ENCODE peak calls at places on chromosomes 5 and 9, in six cellular contexts. I, G, L, H, Y and R are unnamed samples.

GRCh38 chr9:112012026-112012902 is 115.7 kb downstream of the UGCG start:
- DNase-seq in I (peak; percentile 76), G (no peak), L (peak; percentile 90), H (no peak), Y (no peak), R (no peak)

GRCh38 chr9:92501671-92502393 is 19.5 kb upstream of the ASPN start:
- DNase-seq in I (peak; percentile 43), G (peak; percentile 46), L (peak; percentile 57), H (peak; percentile 37), Y (no peak), R (no peak)

GRCh38 chr5:133624316-133624715 is 12.0 kb upstream of the FSTL4 start:
- DNase-seq in I (no peak), G (no peak), L (no peak), H (no peak), Y (no peak), R (no peak)

GRCh38 chr5:89690331-89690730 is 719.2 kb downstream of the CETN3 start:
- DNase-seq in I (no peak), G (no peak), L (no peak), H (no peak), Y (no peak), R (no peak)

GRCh38 chr9:3136230-3136629 is 292.3 kb upstream of the PUM3 start:
- DNase-seq in I (no peak), G (no peak), L (no peak), H (no peak), Y (no peak), R (no peak)

GRCh38 chr5:161258438-161258837 is 288.1 kb downstream of the GABRB2 start:
- DNase-seq in I (no peak), G (no peak), L (no peak), H (no peak), Y (no peak), R (no peak)

GRCh38 chr5:10910261-10910660 is 149.2 kb upstream of the DAP start:
- DNase-seq in I (no peak), G (no peak), L (no peak), H (no peak), Y (no peak), R (no peak)

GRCh38 chr5:14663734-14664269 is 716 bp upstream of the OTULIN start:
- DNase-seq in I (no peak), G (peak; percentile 14), L (no peak), H (peak; percentile 54), Y (no peak), R (no peak)

GRCh38 chr9:38259519-38260218 is 132.8 kb upstream of the ALDH1B1 start:
- DNase-seq in I (no peak), G (no peak), L (no peak), H (no peak), Y (no peak), R (no peak)

GRCh38 chr9:32251539-32251938 is 132.9 kb upstream of the ACO1 start:
- DNase-seq in I (peak; percentile 22), G (peak; percentile 66), L (peak; percentile 78), H (peak; percentile 72), Y (peak; percentile 21), R (peak; percentile 15)

GRCh38 chr9:117021881-117022280 is 334.8 kb downstream of the TRIM32 start:
- DNase-seq in I (no peak), G (no peak), L (no peak), H (no peak), Y (no peak), R (no peak)

GRCh38 chr5:1375871-1376850 is 31.3 kb upstream of the CLPTM1L start:
- DNase-seq in I (no peak), G (no peak), L (no peak), H (no peak), Y (no peak), R (no peak)

GRCh38 chr5:61767231-61768080 is 435.4 kb downstream of the ZSWIM6 start:
- DNase-seq in I (no peak), G (no peak), L (no peak), H (no peak), Y (no peak), R (no peak)

GRCh38 chr5:61771062-61771461 is 439.0 kb downstream of the ZSWIM6 start:
- DNase-seq in I (no peak), G (no peak), L (no peak), H (no peak), Y (no peak), R (no peak)

GRCh38 chr5:61765471-61765870 is 433.4 kb downstream of the ZSWIM6 start:
- DNase-seq in I (no peak), G (no peak), L (no peak), H (no peak), Y (no peak), R (no peak)

GRCh38 chr5:61766141-61766540 is 434.1 kb downstream of the ZSWIM6 start:
- DNase-seq in I (no peak), G (no peak), L (no peak), H (no peak), Y (no peak), R (no peak)

GRCh38 chr5:61768692-61769281 is 436.7 kb downstream of the ZSWIM6 start:
- DNase-seq in I (peak; percentile 69), G (peak; percentile 57), L (peak; percentile 53), H (peak; percentile 31), Y (no peak), R (no peak)
- H3K9me3 ChIP-seq in I (peaks cover 7% of the 10 kb centered on the region), G (no peaks in the 10 kb centered on the region), L (no peaks in the 10 kb centered on the region), H (no peaks in the 10 kb centered on the region), Y (no peaks in the 10 kb centered on the region), R (no peaks in the 10 kb centered on the region)

DNA sequence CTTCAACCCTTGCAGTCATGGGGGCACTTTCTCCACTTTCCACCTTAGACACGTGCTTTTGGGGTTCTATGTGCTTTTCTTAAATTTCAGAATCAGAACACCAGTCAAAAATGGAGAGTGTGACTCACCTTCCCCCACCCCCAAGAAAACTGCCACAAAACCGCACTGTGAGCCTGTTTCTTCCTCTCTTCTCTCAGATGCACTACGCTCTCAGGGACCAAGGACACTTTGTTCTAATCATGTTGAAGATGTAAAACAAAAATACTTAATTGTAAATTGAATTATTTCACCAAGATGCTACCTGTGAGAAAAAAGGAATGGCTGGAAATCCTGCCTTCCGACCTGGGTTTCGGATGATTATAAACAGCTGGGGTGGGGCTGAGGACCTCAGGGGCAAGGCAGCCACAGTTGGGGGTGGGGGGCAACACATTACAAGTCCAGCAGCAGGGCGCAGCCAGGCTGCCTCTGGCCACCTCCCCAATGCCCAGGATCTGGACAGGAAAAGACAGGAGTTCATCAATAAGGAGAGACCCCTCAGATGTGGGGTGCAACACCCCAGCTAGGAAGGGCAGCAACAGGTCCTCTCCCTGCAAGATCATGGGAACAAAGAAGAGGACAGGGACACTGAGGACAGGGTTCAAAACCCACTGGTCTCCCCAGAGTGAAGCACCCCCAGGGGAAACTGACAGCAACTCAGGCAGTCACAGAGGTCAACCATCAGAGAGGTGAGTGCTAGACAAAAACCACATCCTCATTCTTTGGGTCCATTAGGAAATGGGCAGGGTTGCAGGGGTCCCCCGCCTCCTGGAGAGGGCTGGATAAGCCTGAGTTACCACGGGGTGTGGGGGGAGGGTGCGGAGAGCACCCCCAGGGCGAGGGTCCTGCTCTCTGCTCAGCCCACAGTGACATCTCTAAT is 33.7 kb downstream of the SEMA4D start:
- DNase-seq in I (no peak), G (no peak), L (no peak), H (no peak), Y (peak; percentile 79), R (peak; percentile 94)
- H3K4me1 ChIP-seq in I (no peaks in the 10 kb centered on the region), G (no peaks in the 10 kb centered on the region), L (no peaks in the 10 kb centered on the region), H (peaks cover 19% of the 10 kb centered on the region), Y (peaks cover 97% of the 10 kb centered on the region), R (peaks cover 100% of the 10 kb centered on the region)

GRCh38 chr5:141186897-141187512 is at the start of gene PCDHB9:
- DNase-seq in I (no peak), G (peak; percentile 42), L (peak; percentile 47), H (peak; percentile 61), Y (no peak), R (peak; percentile 57)
- H3K9me3 ChIP-seq in I (peaks cover 11% of the 10 kb centered on the region), G (no peaks in the 10 kb centered on the region), L (no peaks in the 10 kb centered on the region), H (no peaks in the 10 kb centered on the region), Y (no peaks in the 10 kb centered on the region), R (no peaks in the 10 kb centered on the region)

DNA sequence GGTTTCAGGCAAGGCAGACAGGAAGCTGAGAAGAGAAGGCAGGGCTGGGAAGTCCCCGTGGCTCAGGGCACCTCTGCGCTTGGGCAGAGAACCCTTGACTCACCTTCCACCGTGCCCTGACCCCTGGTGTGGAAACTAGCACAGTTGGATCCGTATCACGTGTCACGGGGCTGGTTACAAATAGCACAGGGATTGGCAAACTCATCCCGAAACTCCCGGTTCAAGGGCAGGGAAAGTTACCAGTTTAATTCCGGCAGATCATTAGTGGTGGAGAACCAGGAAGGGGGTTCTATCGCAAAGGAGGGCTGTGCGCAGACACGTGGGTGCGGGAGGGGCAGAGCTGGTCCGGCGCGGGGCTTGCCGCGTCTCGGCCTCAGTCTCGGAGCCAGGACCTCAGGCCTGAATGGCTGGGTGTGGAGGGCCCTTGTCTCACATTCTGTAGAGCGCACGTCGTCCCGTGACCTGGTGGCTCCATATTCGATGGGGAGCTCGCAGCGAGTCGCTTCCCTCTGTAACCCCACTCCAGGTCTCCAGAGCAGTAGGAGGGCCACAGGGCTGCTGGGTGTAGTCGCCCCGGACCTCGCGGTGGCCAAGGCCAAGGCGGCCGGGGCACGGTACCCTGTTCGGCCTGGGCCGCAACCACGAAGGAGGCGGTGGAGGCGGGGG is 750 bp upstream of the TMEM171 start:
- DNase-seq in I (no peak), G (no peak), L (no peak), H (peak; percentile 33), Y (no peak), R (no peak)
- H3K4me1 ChIP-seq in I (peaks cover 35% of the 10 kb centered on the region), G (no peaks in the 10 kb centered on the region), L (peaks cover 40% of the 10 kb centered on the region), H (peaks cover 9% of the 10 kb centered on the region), Y (peaks cover 13% of the 10 kb centered on the region), R (peaks cover 13% of the 10 kb centered on the region)

GRCh38 chr5:179113143-179113530 is 53.0 kb downstream of the ZNF354C start:
- DNase-seq in I (no peak), G (no peak), L (no peak), H (no peak), Y (no peak), R (no peak)
- H3K9me3 ChIP-seq in I (peaks cover 18% of the 10 kb centered on the region), G (no peaks in the 10 kb centered on the region), L (no peaks in the 10 kb centered on the region), H (peaks cover 5% of the 10 kb centered on the region), Y (no peaks in the 10 kb centered on the region), R (no peaks in the 10 kb centered on the region)

DNA sequence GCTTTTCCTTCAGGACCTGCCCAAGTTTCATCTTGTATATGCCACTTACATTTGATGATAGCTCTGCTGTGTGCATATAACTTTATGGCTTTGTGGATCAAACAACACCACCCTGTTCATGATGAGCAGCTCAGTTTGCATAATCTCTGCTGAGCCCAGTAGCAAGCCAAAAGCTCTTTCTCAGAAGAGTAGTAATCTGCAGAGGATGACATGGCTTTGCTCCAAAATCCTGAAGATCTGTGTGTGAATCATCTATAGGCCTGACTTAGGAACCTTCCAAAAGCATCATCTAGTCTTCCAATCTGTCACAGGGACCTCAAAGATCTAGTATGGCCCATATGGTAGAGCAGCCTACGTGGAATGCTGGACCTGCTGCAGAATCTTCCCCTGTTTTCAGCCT is 394.6 kb downstream of the PSAT1 start:
- DNase-seq in I (no peak), G (no peak), L (no peak), H (no peak), Y (no peak), R (no peak)
- H3K4me1 ChIP-seq in I (no peaks in the 10 kb centered on the region), G (no peaks in the 10 kb centered on the region), L (no peaks in the 10 kb centered on the region), H (no peaks in the 10 kb centered on the region), Y (no peaks in the 10 kb centered on the region), R (no peaks in the 10 kb centered on the region)

GRCh38 chr5:150603052-150603451 is 37.4 kb upstream of the SYNPO start:
- DNase-seq in I (no peak), G (no peak), L (no peak), H (no peak), Y (no peak), R (no peak)
- H3K9me3 ChIP-seq in I (no peaks in the 10 kb centered on the region), G (no peaks in the 10 kb centered on the region), L (no peaks in the 10 kb centered on the region), H (no peaks in the 10 kb centered on the region), Y (no peaks in the 10 kb centered on the region), R (no peaks in the 10 kb centered on the region)